ENCODE peak calls at places on chromosomes 5 and 9, in ten cellular contexts. U is lower lobe of right lung, E is mucosa of descending colon, X is PC-3, M is cardiac muscle cell, F is A673, G is osteoblast, B is H9, C is heart left ventricle, K is esophagus muscularis mucosa. P is an unnamed sample. For H3K4me1, the result is how much of the 10 kb centered on the place peaks cover.

GRCh38 chr5:141094481-141095262 is at the start of gene PCDHB2:
- DNase-seq in C (no peak), B (peak), U (no peak), G (peak), E (no peak), M (peak), K (no peak), F (peak), X (peak), P (no peak)

GRCh38 chr5:145887217-145887616 is 14.4 kb upstream of the GRXCR2 start:
- DNase-seq in E (no peak), C (no peak), K (no peak), B (no peak), X (peak), U (no peak), M (no peak), G (no peak), F (peak), P (no peak)

GRCh38 chr5:94693845-94694370 is 75.4 kb downstream of the SLF1 start:
- DNase-seq in M (no peak), U (no peak), E (no peak), K (no peak), X (no peak), B (no peak), F (no peak), G (no peak), C (no peak), P (no peak)

GRCh38 chr5:181160-181559 is 10.1 kb upstream of the LRRC14B start:
- DNase-seq in G (peak), B (no peak), E (no peak), M (no peak), F (no peak), K (no peak), C (peak), U (no peak), X (no peak), P (no peak)

GRCh38 chr9:128886211-128886826 is 4.4 kb downstream of the LRRC8A start:
- DNase-seq in F (no peak), G (peak), C (no peak), X (no peak), M (no peak), U (no peak), B (no peak), E (no peak), K (no peak), P (no peak)

GRCh38 chr9:127175319-127175715 is 52.9 kb upstream of the ANGPTL2 start:
- DNase-seq in M (no peak), K (no peak), B (no peak), U (no peak), E (no peak), F (no peak), G (no peak), C (no peak), X (no peak), P (no peak)

GRCh38 chr9:70600479-70600878 is 186.0 kb upstream of the KLF9 start:
- DNase-seq in X (no peak), C (no peak), K (no peak), U (no peak), E (no peak), B (no peak), F (no peak), G (no peak), M (no peak), P (peak)

GRCh38 chr5:9888517-9888916 is 258.4 kb upstream of the TAS2R1 start:
- DNase-seq in C (no peak), M (no peak), B (no peak), K (peak), G (peak), U (no peak), E (no peak), F (no peak), X (peak), P (no peak)

GRCh38 chr5:163269624-163270023 is 167.8 kb upstream of the CCNG1 start:
- DNase-seq in G (no peak), E (no peak), U (no peak), C (no peak), B (no peak), X (peak), F (peak), K (no peak), M (peak), P (no peak)

DNA sequence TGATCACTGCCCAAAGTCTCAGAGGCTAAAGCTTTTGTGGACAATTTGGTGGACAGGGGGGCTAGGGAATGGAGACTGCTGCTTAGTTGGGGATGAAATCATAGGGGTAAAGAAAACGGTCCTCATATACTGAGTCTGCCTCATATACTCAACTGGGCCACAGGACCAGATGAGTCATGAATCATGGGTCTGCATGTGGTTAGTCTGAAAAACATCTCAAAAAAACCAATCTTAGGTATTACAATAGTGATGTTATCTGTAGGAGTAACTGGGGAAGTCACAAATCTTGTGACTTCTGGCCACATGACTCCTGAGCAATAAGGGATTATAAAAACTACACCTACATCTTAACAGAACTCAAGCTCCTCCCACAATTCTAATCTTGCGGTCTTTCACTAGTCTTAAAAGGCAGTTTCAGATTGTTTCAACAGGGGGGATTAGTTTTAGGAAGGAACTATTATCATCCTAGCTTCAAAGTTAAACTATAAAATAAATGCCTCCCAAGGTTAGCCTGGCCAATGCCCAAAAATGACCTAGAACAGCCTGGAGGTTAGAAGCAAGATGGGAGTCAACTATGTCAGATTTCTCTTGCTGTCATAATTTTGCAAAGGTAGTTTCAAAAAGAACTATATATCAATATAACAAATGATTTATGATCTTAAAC is 17.5 kb downstream of the TMEM161B start:
- DNase-seq in G (no peak), C (no peak), E (no peak), M (no peak), X (no peak), B (no peak), U (no peak), F (no peak), K (no peak), P (peak)
- H3K4me1 ChIP-seq in G (under half), C (under half), E (under half), M (under half), X (under half), B (under half), U (under half), F (under half), K (under half), P (under half)

GRCh38 chr5:14173419-14174234 is 30.5 kb downstream of the TRIO start:
- DNase-seq in G (no peak), F (peak), U (no peak), X (no peak), K (no peak), C (no peak), B (no peak), M (no peak), E (no peak), P (no peak)

GRCh38 chr5:14171621-14172020 is 28.5 kb downstream of the TRIO start:
- DNase-seq in X (no peak), U (peak), E (no peak), M (no peak), C (no peak), F (no peak), K (no peak), G (no peak), B (no peak), P (peak)

GRCh38 chr5:14174235-14174636 is 31.1 kb downstream of the TRIO start:
- DNase-seq in F (peak), C (no peak), K (no peak), B (peak), X (no peak), M (peak), E (no peak), U (no peak), G (peak), P (no peak)

GRCh38 chr5:14171091-14171490 is 27.9 kb downstream of the TRIO start:
- DNase-seq in X (no peak), E (no peak), B (no peak), U (no peak), F (no peak), M (no peak), C (no peak), G (no peak), K (no peak), P (no peak)

DNA sequence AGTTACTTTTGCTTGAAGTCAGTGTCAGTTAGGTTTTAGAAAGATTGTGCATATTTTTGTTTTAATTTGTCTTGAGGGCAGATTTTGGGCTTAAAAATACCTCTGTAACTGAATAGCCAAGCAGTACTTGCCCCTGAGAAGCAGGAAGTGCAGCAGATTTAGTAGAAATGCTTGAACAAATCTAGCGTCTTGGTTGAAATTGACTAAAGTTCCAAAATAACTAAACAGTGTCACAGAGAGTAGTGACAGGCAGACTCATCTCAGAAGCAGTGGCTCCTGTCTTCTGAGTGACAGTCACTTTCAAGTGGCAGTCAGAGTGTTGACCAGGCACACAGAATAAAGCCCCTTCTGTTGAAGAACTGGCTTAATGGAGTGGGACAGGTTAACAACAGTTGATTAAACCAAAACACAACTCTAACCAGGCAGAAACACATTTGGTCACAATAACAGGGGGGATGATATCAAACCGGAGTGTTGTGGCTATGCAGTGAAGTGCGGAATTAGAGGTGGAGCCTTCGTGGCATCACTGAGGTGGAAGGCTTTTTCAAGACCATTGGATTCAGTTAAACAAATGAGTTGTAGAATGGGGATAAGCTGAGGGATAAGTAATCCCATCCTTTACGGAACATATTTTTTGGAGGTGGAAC is 29.1 kb downstream of the TRIO start:
- DNase-seq in K (no peak), B (no peak), F (no peak), G (no peak), C (no peak), U (no peak), M (no peak), E (no peak), X (no peak), P (no peak)
- TF ChIP-seq CTCF in K (no peak), B (no peak), F (no peak), G (no peak), C (no peak), U (no peak), M (no peak), E (no peak), X (no peak), P (no peak)

GRCh38 chr5:115460476-115460875 is 84.1 kb downstream of the FEM1C start:
- DNase-seq in E (no peak), K (no peak), U (peak), X (peak), G (no peak), M (peak), F (no peak), B (no peak), C (peak), P (peak)

GRCh38 chr5:115463985-115464384 is 80.6 kb downstream of the FEM1C start:
- DNase-seq in E (no peak), U (no peak), F (no peak), X (no peak), B (no peak), M (no peak), G (no peak), C (no peak), K (no peak), P (no peak)

GRCh38 chr5:115461093-115461492 is 83.5 kb downstream of the FEM1C start:
- DNase-seq in X (no peak), E (no peak), U (no peak), M (no peak), G (no peak), C (no peak), F (no peak), B (no peak), K (no peak), P (no peak)

GRCh38 chr5:115459844-115460243 is 84.7 kb downstream of the FEM1C start:
- DNase-seq in M (no peak), F (no peak), E (no peak), G (peak), U (no peak), X (peak), C (no peak), B (no peak), K (no peak), P (no peak)

GRCh38 chr5:115461506-115462290 is 82.9 kb downstream of the FEM1C start:
- DNase-seq in U (no peak), G (peak), E (no peak), B (no peak), M (no peak), C (no peak), F (no peak), K (no peak), X (peak), P (no peak)
- H3K4me1 ChIP-seq in U (under half), G (under half), E (under half), B (under half), M (under half), C (under half), F (under half), K (under half), X (under half), P (under half)

GRCh38 chr5:31639488-31640011 is 619 bp downstream of the PDZD2 start:
- DNase-seq in C (no peak), G (no peak), U (no peak), B (no peak), F (no peak), K (no peak), E (peak), M (no peak), X (no peak), P (no peak)

GRCh38 chr5:31640024-31640423 is 1.1 kb downstream of the PDZD2 start:
- DNase-seq in C (no peak), B (peak), M (peak), X (no peak), G (no peak), F (no peak), U (no peak), E (no peak), K (no peak), P (no peak)

GRCh38 chr5:31638286-31638685 is 645 bp upstream of the PDZD2 start:
- DNase-seq in F (no peak), E (peak), C (peak), B (no peak), U (peak), K (no peak), G (no peak), M (no peak), X (no peak), P (no peak)

GRCh38 chr5:31637851-31638250 is 1.1 kb upstream of the PDZD2 start:
- DNase-seq in K (no peak), F (no peak), U (no peak), B (no peak), M (no peak), C (no peak), X (no peak), G (no peak), E (no peak), P (no peak)

GRCh38 chr5:31638748-31639418 is at the start of gene PDZD2:
- DNase-seq in M (peak), E (peak), X (peak), C (peak), F (peak), K (no peak), G (peak), U (peak), B (peak), P (peak)
- TF ChIP-seq CTCF in M (peak), E (no peak), X (peak), C (peak), F (peak), K (peak), G (peak), U (peak), B (peak), P (peak)

DNA sequence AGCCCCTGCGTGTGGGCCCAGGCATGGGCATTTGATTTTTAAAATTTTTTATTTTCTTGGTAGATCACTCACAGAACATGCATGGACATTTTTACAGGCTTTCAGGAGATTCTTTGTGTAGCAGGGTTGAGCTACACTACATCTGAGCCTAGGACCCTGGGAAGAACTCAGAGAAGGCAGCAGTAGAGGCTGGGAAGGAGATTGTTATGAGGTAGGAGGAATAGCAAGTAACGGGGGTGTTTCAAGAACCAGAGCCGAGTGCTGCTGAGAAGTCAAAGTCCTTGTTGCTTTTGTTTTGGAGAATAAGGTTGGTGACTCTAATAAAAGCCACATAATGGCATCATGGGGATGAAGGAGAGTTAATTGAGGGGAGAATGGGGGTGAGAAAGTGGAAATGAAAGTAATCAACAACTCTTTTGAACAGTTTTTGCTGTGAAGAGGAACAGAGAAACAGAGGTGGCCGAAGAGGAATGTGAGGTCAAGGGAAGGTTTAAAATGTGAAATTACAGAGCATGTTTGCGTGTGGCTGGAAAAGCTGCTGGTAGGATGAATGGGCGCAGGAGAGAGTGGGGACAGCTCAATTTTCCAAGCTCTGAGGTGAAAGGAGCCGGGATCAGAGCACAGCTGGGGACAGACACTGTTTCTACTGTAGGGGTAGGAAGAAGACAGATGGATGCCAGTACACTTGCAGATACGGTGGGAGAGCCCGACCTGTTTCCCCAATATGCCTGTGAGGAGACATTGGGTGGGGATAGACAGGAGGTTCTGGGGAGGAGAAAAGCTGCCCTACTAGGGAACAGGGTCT is 4.7 kb upstream of the PDLIM7 start:
- DNase-seq in K (no peak), U (no peak), X (no peak), G (peak), C (no peak), B (no peak), E (no peak), M (no peak), F (no peak), P (no peak)
- H3K4me1 ChIP-seq in K (under half), U (under half), X (under half), G (under half), C (under half), B (under half), E (under half), M (under half), F (under half), P (under half)

GRCh38 chr9:37582548-37583157 is 6.5 kb upstream of the FBXO10 start:
- DNase-seq in G (no peak), C (no peak), X (peak), K (no peak), U (no peak), M (peak), B (no peak), E (no peak), F (peak), P (no peak)
- TF ChIP-seq CTCF in G (peak), C (peak), X (peak), K (peak), U (peak), M (peak), B (peak), E (peak), F (peak), P (peak)

P was measured in upper lobe of left lung.